ENCODE peak calls at places on chromosomes 11 and 22, in five cellular contexts. S is tibial nerve, Y is left ventricle myocardium inferior, I is small intestine, N is dorsolateral prefrontal cortex. M is an unnamed sample.

GRCh38 chr11:129766858-129767604 is 48.6 kb upstream of the TMEM45B start:
- DNase-seq in S (no peak), Y (no peak), I (peak; percentile 59), N (no peak), M (no peak)

GRCh38 chr11:8018742-8019631 is 31.9 kb downstream of the EIF3F start:
- DNase-seq in S (peak; percentile 75), Y (peak; percentile 76), I (peak; percentile 25), N (peak; percentile 79), M (peak; percentile 81)

GRCh38 chr11:112162761-112163669 is 879 bp downstream of the IL18 start:
- DNase-seq in S (no peak), Y (no peak), I (peak; percentile 62), N (no peak), M (no peak)

GRCh38 chr11:196786-197731 is 4.2 kb downstream of the SCGB1C1 start:
- DNase-seq in S (no peak), Y (no peak), I (no peak), N (peak; percentile 7), M (peak; percentile 3)

GRCh38 chr22:49202226-49202625 is 625.4 kb downstream of the BRD1 start:
- DNase-seq in S (no peak), Y (no peak), I (no peak), N (peak; percentile 5), M (no peak)

GRCh38 chr11:87491381-87491780 is 453.6 kb downstream of the TMEM135 start:
- DNase-seq in S (no peak), Y (no peak), I (no peak), N (no peak), M (no peak)

GRCh38 chr22:47193606-47194316 is 431.3 kb downstream of the TBC1D22A start:
- DNase-seq in S (no peak), Y (no peak), I (no peak), N (peak; percentile 6), M (no peak)

GRCh38 chr11:131108780-131109179 is 192.5 kb upstream of the SNX19 start:
- DNase-seq in S (no peak), Y (no peak), I (no peak), N (no peak), M (no peak)

GRCh38 chr11:50074161-50074560 is 41.5 kb downstream of the OR4C45 start:
- DNase-seq in S (no peak), Y (no peak), I (no peak), N (no peak), M (no peak)

GRCh38 chr11:35326266-35326879 is 93.0 kb downstream of the SLC1A2 start:
- DNase-seq in S (no peak), Y (no peak), I (no peak), N (no peak), M (no peak)

GRCh38 chr11:107683807-107684206 is 28.0 kb downstream of the SLN start:
- DNase-seq in S (no peak), Y (no peak), I (peak; percentile 3), N (no peak), M (no peak)

DNA sequence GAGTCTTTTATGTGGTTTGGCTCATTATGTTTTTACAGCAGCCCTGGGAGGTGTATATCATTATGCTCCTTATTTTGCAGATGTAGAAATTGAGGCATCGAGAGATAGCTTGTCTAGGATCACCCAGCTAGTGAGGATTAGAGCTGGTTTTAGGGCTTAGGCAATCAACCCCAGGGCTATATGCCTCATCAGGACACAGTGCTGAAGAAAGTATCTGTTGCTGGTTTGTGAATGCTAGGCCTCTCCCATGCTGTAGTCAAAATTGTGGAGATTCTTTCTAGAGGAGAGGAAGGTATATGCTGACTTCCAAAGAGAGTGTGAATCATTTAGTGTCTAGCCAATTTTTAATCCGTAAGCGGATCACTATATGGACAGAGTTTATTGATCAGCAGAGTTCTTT is 204.5 kb downstream of the HIPK3 start:
- DNase-seq in S (no peak), Y (no peak), I (no peak), N (no peak), M (no peak)
- H3K4me3 ChIP-seq in S (no peak overlapping the region), Y (no peak overlapping the region), I (no peak overlapping the region), N (no peak overlapping the region), M (no peak overlapping the region)

GRCh38 chr11:65522640-65523322 is 2.1 kb upstream of the SCYL1 start:
- DNase-seq in S (no peak), Y (peak; percentile 13), I (no peak), N (no peak), M (peak; percentile 13)
- H3K4me3 ChIP-seq in S (no peak overlapping the region), Y (no peak overlapping the region), I (no peak overlapping the region), N (no peak overlapping the region), M (no peak overlapping the region)

DNA sequence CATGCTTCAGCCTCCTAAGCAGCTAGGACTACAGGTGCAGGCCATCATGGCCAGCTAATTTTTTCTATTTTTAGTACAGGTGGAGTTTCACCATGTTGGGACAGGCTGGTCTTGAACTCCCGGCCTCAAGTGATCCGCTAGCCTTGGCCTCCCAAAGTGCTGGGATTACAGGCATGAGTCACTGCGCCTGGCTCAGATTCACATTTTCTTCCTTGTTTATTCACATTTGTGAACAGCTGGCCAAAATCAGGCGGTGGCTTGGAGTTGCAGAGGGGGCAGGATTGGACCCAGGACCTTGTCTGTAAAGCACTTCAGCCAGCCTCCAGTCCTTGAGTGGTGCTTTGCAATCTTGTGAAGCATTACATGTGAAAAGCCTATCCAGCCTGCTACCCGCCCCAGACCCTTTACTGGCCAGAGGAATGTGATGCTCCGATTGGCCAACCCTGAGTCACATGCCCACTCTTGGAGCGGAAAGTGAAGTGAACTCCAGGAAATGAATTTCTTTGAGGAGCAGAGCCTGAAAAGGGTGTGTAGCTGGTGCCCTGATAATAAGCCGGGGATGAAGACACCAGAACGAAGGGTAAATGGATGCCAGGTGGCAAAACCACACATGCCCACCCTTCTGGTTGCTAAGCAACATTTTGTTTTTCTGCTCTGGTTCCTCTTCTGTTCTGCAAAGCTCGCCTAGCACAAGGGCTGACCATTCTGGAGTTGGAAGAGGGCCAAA is 62.6 kb upstream of the PTPRJ start:
- DNase-seq in S (peak; percentile 74), Y (peak; percentile 78), I (peak; percentile 35), N (peak; percentile 51), M (peak; percentile 95)
- H3K4me3 ChIP-seq in S (no peak overlapping the region), Y (peak overlapping the region; percentile 30), I (no peak overlapping the region), N (no peak overlapping the region), M (peak overlapping the region; percentile 17)

GRCh38 chr11:1486054-1486825 is at the start of gene MOB2:
- DNase-seq in S (no peak), Y (peak; percentile 32), I (peak; percentile 52), N (no peak), M (peak; percentile 84)
- H3K4me3 ChIP-seq in S (peak within 1 kb of the TSS; percentile 20), Y (peak within 1 kb of the TSS; percentile 54), I (peak within 1 kb of the TSS; percentile 8), N (no peak within 1 kb of the TSS), M (no peak within 1 kb of the TSS)

DNA sequence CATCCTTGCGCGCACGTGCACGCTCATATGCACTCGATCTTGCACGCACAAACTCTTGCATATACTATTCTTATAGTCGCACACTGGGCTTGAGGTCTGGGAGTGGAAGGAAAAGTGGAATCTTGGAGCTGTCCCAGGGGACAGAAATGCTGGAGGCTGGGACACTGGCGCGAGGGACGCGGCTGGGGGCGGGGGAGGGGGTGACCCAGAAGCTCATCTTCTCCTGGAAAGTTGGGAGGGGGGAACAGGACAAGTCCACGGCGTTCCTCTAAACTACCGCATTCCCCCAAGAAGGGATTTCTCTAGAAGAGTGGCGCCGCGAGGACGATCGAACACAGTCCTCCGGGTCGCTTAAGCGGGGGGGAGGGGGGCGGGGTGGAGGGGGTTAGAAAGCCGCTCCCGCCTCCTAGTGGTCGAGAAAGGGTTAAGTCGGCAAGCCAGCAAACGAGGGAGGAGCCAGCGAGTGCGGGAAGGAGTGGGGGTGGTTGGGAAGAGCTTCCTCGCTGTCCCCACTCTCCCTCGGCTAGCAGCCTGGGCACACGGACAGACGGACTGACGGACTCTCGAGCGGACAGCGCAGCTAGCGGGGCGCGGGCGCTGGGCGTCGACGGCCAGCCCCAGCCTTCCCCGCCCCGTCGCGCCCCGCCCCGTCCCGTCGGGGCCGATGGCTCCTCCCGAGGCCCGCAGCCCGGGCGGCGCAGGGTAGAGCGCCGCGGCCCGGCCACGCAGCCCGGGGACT is at the start of gene RTN4RL2:
- DNase-seq in S (no peak), Y (peak; percentile 48), I (no peak), N (peak; percentile 46), M (peak; percentile 91)
- H3K4me3 ChIP-seq in S (peak within 1 kb of the TSS; percentile 19), Y (peak within 1 kb of the TSS; percentile 65), I (peak within 1 kb of the TSS; percentile 40), N (peak within 1 kb of the TSS; percentile 56), M (peak within 1 kb of the TSS; percentile 47)

DNA sequence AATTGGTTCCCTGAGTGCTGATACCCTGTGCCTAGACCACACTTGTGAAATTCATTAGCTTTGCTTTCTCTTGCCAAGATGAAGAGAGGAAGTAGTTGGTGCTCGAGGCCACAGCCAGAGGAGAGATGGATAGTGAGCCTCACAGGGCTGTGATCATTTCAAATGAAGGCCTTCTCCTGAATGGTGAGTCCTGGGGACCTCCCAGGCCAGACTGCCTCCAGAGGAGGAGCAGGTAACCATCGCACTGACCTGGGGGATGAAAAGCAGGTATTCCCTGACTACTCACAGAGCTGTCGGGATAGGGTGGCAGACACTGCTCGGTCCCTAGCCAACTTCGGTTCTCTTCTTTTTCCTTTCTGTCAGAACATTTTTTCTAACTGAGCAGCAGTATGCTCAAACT is 4.8 kb upstream of the FXYD6 start:
- DNase-seq in S (no peak), Y (no peak), I (no peak), N (no peak), M (no peak)
- H3K4me3 ChIP-seq in S (no peak overlapping the region), Y (no peak overlapping the region), I (no peak overlapping the region), N (no peak overlapping the region), M (no peak overlapping the region)

DNA sequence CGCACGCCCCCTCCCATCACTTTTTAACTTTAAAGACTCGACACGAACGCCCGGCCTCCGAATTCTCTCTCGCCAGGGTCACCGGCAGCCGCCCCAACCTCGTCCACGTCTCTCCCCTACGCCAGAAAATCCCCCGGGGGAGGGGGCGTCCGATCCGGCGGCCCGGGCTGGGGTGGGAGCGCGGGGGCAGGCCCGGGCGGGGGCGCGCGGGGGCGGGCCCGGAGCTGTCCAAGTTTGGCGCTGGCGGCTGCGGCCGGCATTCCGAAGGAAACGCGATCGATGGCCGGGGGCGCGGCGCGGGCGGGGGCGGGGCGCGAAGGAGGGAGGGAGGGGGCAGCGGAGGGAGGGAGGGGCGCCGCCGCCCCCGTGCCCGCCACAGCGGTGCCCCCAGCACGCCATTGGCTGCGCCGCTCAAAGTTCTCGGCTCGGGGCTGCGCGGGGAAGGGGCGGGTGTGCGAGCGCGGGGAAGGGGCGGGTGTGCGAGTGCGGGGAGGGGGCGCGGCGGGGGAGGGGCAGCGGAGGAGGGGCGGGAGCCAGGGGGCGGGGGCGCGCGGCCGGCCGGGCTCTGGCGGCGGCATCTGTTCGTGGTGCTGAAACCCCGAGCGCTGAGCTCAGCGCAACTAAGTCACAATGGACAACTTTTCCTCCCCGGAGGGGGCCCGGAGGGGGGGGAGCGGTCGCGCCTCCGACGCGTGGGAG is 2.4 kb downstream of the PHF21B start:
- DNase-seq in S (no peak), Y (no peak), I (no peak), N (no peak), M (no peak)
- H3K4me3 ChIP-seq in S (peak overlapping the region; percentile 37), Y (peak overlapping the region; percentile 69), I (no peak overlapping the region), N (peak overlapping the region; percentile 55), M (no peak overlapping the region)

GRCh38 chr22:20430641-20431519 is 6.7 kb downstream of the SCARF2 start:
- DNase-seq in S (no peak), Y (peak; percentile 36), I (peak; percentile 58), N (no peak), M (peak; percentile 88)
- H3K4me3 ChIP-seq in S (no peak overlapping the region), Y (peak overlapping the region; percentile 55), I (peak overlapping the region; percentile 40), N (peak overlapping the region; percentile 42), M (peak overlapping the region; percentile 24)

GRCh38 chr11:114215871-114216803 is 80.1 kb upstream of the NNMT start:
- DNase-seq in S (no peak), Y (no peak), I (no peak), N (no peak), M (no peak)
- H3K4me3 ChIP-seq in S (no peak overlapping the region), Y (no peak overlapping the region), I (no peak overlapping the region), N (no peak overlapping the region), M (no peak overlapping the region)